ENCODE peak calls at places on chromosomes 2 and 18, in nine cellular contexts. One of them, this sample, is unnamed.

GRCh38 chr2:232444409-232445148 is 11.4 kb upstream of the ALPI start:
- DNase-seq in pancreas: peak; percentile 73
- DNase-seq in mammary epithelial cell: peak; percentile 54
- DNase-seq in SK-MEL-5: peak; percentile 83
- DNase-seq in BJ: no peak
- DNase-seq in T-helper 2 cell: peak; percentile 59
- DNase-seq in skeletal muscle cell: peak; percentile 6
- DNase-seq in stimulated activated CD8-positive, alpha-beta memory T cell treated with anti-CD3 and anti-CD28 coated beads, Interleukin-7, amount 100 ng/mL, for 1 hour: peak; percentile 31
- DNase-seq in T-helper 9 cell: peak; percentile 52
- DNase-seq in this sample: no peak

GRCh38 chr2:157439792-157440186 is 4.1 kb downstream of the CYTIP start:
- DNase-seq in stimulated activated CD8-positive, alpha-beta memory T cell treated with anti-CD3 and anti-CD28 coated beads, Interleukin-7, amount 100 ng/mL, for 1 hour: no peak
- DNase-seq in SK-MEL-5: no peak
- DNase-seq in BJ: no peak
- DNase-seq in mammary epithelial cell: no peak
- DNase-seq in T-helper 9 cell: no peak
- DNase-seq in pancreas: no peak
- DNase-seq in skeletal muscle cell: no peak
- DNase-seq in T-helper 2 cell: peak; percentile 40
- DNase-seq in this sample: peak; percentile 49

GRCh38 chr2:10521356-10521755 is 73.2 kb upstream of the ODC1 start:
- DNase-seq in stimulated activated CD8-positive, alpha-beta memory T cell treated with anti-CD3 and anti-CD28 coated beads, Interleukin-7, amount 100 ng/mL, for 1 hour: no peak
- DNase-seq in T-helper 2 cell: no peak
- DNase-seq in BJ: no peak
- DNase-seq in SK-MEL-5: no peak
- DNase-seq in T-helper 9 cell: no peak
- DNase-seq in skeletal muscle cell: no peak
- DNase-seq in pancreas: no peak
- DNase-seq in mammary epithelial cell: no peak
- DNase-seq in this sample: no peak

GRCh38 chr2:217788669-217789002 is 214.2 kb downstream of the TNS1 start:
- DNase-seq in SK-MEL-5: no peak
- DNase-seq in skeletal muscle cell: no peak
- DNase-seq in BJ: no peak
- DNase-seq in T-helper 9 cell: no peak
- DNase-seq in mammary epithelial cell: no peak
- DNase-seq in pancreas: no peak
- DNase-seq in stimulated activated CD8-positive, alpha-beta memory T cell treated with anti-CD3 and anti-CD28 coated beads, Interleukin-7, amount 100 ng/mL, for 1 hour: no peak
- DNase-seq in T-helper 2 cell: no peak
- DNase-seq in this sample: no peak

GRCh38 chr2:25982273-25982967 is at the start of gene KIF3C:
- DNase-seq in T-helper 2 cell: peak; percentile 61
- DNase-seq in pancreas: peak; percentile 78
- DNase-seq in mammary epithelial cell: peak; percentile 70
- DNase-seq in stimulated activated CD8-positive, alpha-beta memory T cell treated with anti-CD3 and anti-CD28 coated beads, Interleukin-7, amount 100 ng/mL, for 1 hour: peak; percentile 46
- DNase-seq in skeletal muscle cell: peak; percentile 20
- DNase-seq in BJ: no peak
- DNase-seq in SK-MEL-5: peak; percentile 65
- DNase-seq in T-helper 9 cell: peak; percentile 68
- DNase-seq in this sample: peak; percentile 67

GRCh38 chr18:57353940-57354461 is 1.6 kb downstream of the ST8SIA3 start:
- DNase-seq in SK-MEL-5: peak; percentile 32
- DNase-seq in BJ: no peak
- DNase-seq in T-helper 2 cell: no peak
- DNase-seq in pancreas: peak; percentile 83
- DNase-seq in skeletal muscle cell: no peak
- DNase-seq in T-helper 9 cell: no peak
- DNase-seq in mammary epithelial cell: peak; percentile 13
- DNase-seq in stimulated activated CD8-positive, alpha-beta memory T cell treated with anti-CD3 and anti-CD28 coated beads, Interleukin-7, amount 100 ng/mL, for 1 hour: no peak
- DNase-seq in this sample: no peak

GRCh38 chr2:200756618-200757321 is 54.9 kb upstream of the BZW1 start:
- DNase-seq in SK-MEL-5: peak; percentile 28
- DNase-seq in T-helper 9 cell: no peak
- DNase-seq in mammary epithelial cell: peak; percentile 93
- DNase-seq in stimulated activated CD8-positive, alpha-beta memory T cell treated with anti-CD3 and anti-CD28 coated beads, Interleukin-7, amount 100 ng/mL, for 1 hour: no peak
- DNase-seq in pancreas: no peak
- DNase-seq in T-helper 2 cell: no peak
- DNase-seq in BJ: peak; percentile 63
- DNase-seq in skeletal muscle cell: peak; percentile 71
- DNase-seq in this sample: peak; percentile 57

GRCh38 chr2:72983500-72984039 is 66.3 kb downstream of the EMX1 start:
- DNase-seq in T-helper 9 cell: no peak
- DNase-seq in stimulated activated CD8-positive, alpha-beta memory T cell treated with anti-CD3 and anti-CD28 coated beads, Interleukin-7, amount 100 ng/mL, for 1 hour: no peak
- DNase-seq in T-helper 2 cell: no peak
- DNase-seq in SK-MEL-5: no peak
- DNase-seq in pancreas: no peak
- DNase-seq in mammary epithelial cell: no peak
- DNase-seq in BJ: no peak
- DNase-seq in skeletal muscle cell: no peak
- DNase-seq in this sample: peak; percentile 56

GRCh38 chr2:42927334-42928160 is 135.2 kb upstream of the HAAO start:
- DNase-seq in BJ: no peak
- DNase-seq in skeletal muscle cell: no peak
- DNase-seq in T-helper 9 cell: no peak
- DNase-seq in SK-MEL-5: no peak
- DNase-seq in pancreas: no peak
- DNase-seq in stimulated activated CD8-positive, alpha-beta memory T cell treated with anti-CD3 and anti-CD28 coated beads, Interleukin-7, amount 100 ng/mL, for 1 hour: no peak
- DNase-seq in mammary epithelial cell: no peak
- DNase-seq in T-helper 2 cell: no peak
- DNase-seq in this sample: peak; percentile 49

GRCh38 chr18:8705941-8706544 is 687 bp downstream of the MTCL1 start:
- DNase-seq in T-helper 2 cell: no peak
- DNase-seq in mammary epithelial cell: peak; percentile 14
- DNase-seq in stimulated activated CD8-positive, alpha-beta memory T cell treated with anti-CD3 and anti-CD28 coated beads, Interleukin-7, amount 100 ng/mL, for 1 hour: no peak
- DNase-seq in T-helper 9 cell: no peak
- DNase-seq in SK-MEL-5: no peak
- DNase-seq in skeletal muscle cell: no peak
- DNase-seq in BJ: no peak
- DNase-seq in pancreas: peak; percentile 79
- DNase-seq in this sample: peak; percentile 33

GRCh38 chr2:16240459-16240858 is 300.1 kb downstream of the MYCN start:
- DNase-seq in T-helper 2 cell: no peak
- DNase-seq in skeletal muscle cell: no peak
- DNase-seq in pancreas: no peak
- DNase-seq in SK-MEL-5: no peak
- DNase-seq in mammary epithelial cell: no peak
- DNase-seq in stimulated activated CD8-positive, alpha-beta memory T cell treated with anti-CD3 and anti-CD28 coated beads, Interleukin-7, amount 100 ng/mL, for 1 hour: no peak
- DNase-seq in BJ: no peak
- DNase-seq in T-helper 9 cell: no peak
- DNase-seq in this sample: no peak

GRCh38 chr2:11810237-11810977 is 64.0 kb downstream of the LPIN1 start:
- DNase-seq in mammary epithelial cell: no peak
- DNase-seq in SK-MEL-5: no peak
- DNase-seq in pancreas: no peak
- DNase-seq in stimulated activated CD8-positive, alpha-beta memory T cell treated with anti-CD3 and anti-CD28 coated beads, Interleukin-7, amount 100 ng/mL, for 1 hour: no peak
- DNase-seq in T-helper 2 cell: no peak
- DNase-seq in skeletal muscle cell: no peak
- DNase-seq in BJ: no peak
- DNase-seq in T-helper 9 cell: no peak
- DNase-seq in this sample: no peak

GRCh38 chr18:36450264-36450663 is 152.8 kb downstream of the FHOD3 start:
- DNase-seq in T-helper 2 cell: no peak
- DNase-seq in pancreas: no peak
- DNase-seq in SK-MEL-5: no peak
- DNase-seq in mammary epithelial cell: no peak
- DNase-seq in stimulated activated CD8-positive, alpha-beta memory T cell treated with anti-CD3 and anti-CD28 coated beads, Interleukin-7, amount 100 ng/mL, for 1 hour: no peak
- DNase-seq in T-helper 9 cell: no peak
- DNase-seq in skeletal muscle cell: no peak
- DNase-seq in BJ: no peak
- DNase-seq in this sample: no peak

GRCh38 chr2:156435725-156436476 is at the start of gene GPD2:
- DNase-seq in T-helper 2 cell: peak; percentile 31
- DNase-seq in mammary epithelial cell: peak; percentile 61
- DNase-seq in T-helper 9 cell: peak; percentile 54
- DNase-seq in SK-MEL-5: peak; percentile 81
- DNase-seq in skeletal muscle cell: peak; percentile 55
- DNase-seq in stimulated activated CD8-positive, alpha-beta memory T cell treated with anti-CD3 and anti-CD28 coated beads, Interleukin-7, amount 100 ng/mL, for 1 hour: peak; percentile 23
- DNase-seq in BJ: no peak
- DNase-seq in pancreas: peak; percentile 97
- DNase-seq in this sample: peak; percentile 93

GRCh38 chr2:217936952-217937351 is 65.8 kb downstream of the TNS1 start:
- DNase-seq in skeletal muscle cell: no peak
- DNase-seq in pancreas: no peak
- DNase-seq in T-helper 2 cell: no peak
- DNase-seq in stimulated activated CD8-positive, alpha-beta memory T cell treated with anti-CD3 and anti-CD28 coated beads, Interleukin-7, amount 100 ng/mL, for 1 hour: no peak
- DNase-seq in BJ: no peak
- DNase-seq in mammary epithelial cell: no peak
- DNase-seq in SK-MEL-5: no peak
- DNase-seq in T-helper 9 cell: no peak
- DNase-seq in this sample: no peak

GRCh38 chr2:240818543-240819403 is 1.2 kb downstream of the KIF1A start:
- DNase-seq in T-helper 9 cell: no peak
- DNase-seq in BJ: no peak
- DNase-seq in stimulated activated CD8-positive, alpha-beta memory T cell treated with anti-CD3 and anti-CD28 coated beads, Interleukin-7, amount 100 ng/mL, for 1 hour: no peak
- DNase-seq in SK-MEL-5: no peak
- DNase-seq in mammary epithelial cell: no peak
- DNase-seq in skeletal muscle cell: no peak
- DNase-seq in pancreas: peak; percentile 74
- DNase-seq in T-helper 2 cell: no peak
- DNase-seq in this sample: no peak

GRCh38 chr2:167510071-167510759 is 621.9 kb downstream of the XIRP2 start:
- DNase-seq in mammary epithelial cell: no peak
- DNase-seq in pancreas: no peak
- DNase-seq in skeletal muscle cell: no peak
- DNase-seq in BJ: no peak
- DNase-seq in T-helper 9 cell: no peak
- DNase-seq in stimulated activated CD8-positive, alpha-beta memory T cell treated with anti-CD3 and anti-CD28 coated beads, Interleukin-7, amount 100 ng/mL, for 1 hour: no peak
- DNase-seq in SK-MEL-5: no peak
- DNase-seq in T-helper 2 cell: no peak
- DNase-seq in this sample: no peak

GRCh38 chr2:239092571-239093294 is 244.8 kb downstream of the TWIST2 start:
- DNase-seq in T-helper 9 cell: no peak
- DNase-seq in T-helper 2 cell: no peak
- DNase-seq in BJ: no peak
- DNase-seq in skeletal muscle cell: no peak
- DNase-seq in SK-MEL-5: no peak
- DNase-seq in pancreas: no peak
- DNase-seq in stimulated activated CD8-positive, alpha-beta memory T cell treated with anti-CD3 and anti-CD28 coated beads, Interleukin-7, amount 100 ng/mL, for 1 hour: no peak
- DNase-seq in mammary epithelial cell: no peak
- DNase-seq in this sample: no peak

GRCh38 chr2:218327451-218327850 is 29.2 kb upstream of the CATIP start:
- DNase-seq in BJ: no peak
- DNase-seq in T-helper 9 cell: no peak
- DNase-seq in mammary epithelial cell: no peak
- DNase-seq in skeletal muscle cell: no peak
- DNase-seq in stimulated activated CD8-positive, alpha-beta memory T cell treated with anti-CD3 and anti-CD28 coated beads, Interleukin-7, amount 100 ng/mL, for 1 hour: no peak
- DNase-seq in T-helper 2 cell: no peak
- DNase-seq in SK-MEL-5: no peak
- DNase-seq in pancreas: no peak
- DNase-seq in this sample: no peak

GRCh38 chr2:201887851-201888451 is 81.6 kb downstream of the CDK15 start:
- DNase-seq in skeletal muscle cell: no peak
- DNase-seq in SK-MEL-5: no peak
- DNase-seq in T-helper 2 cell: no peak
- DNase-seq in stimulated activated CD8-positive, alpha-beta memory T cell treated with anti-CD3 and anti-CD28 coated beads, Interleukin-7, amount 100 ng/mL, for 1 hour: no peak
- DNase-seq in pancreas: no peak
- DNase-seq in T-helper 9 cell: no peak
- DNase-seq in mammary epithelial cell: no peak
- DNase-seq in BJ: no peak
- DNase-seq in this sample: no peak

GRCh38 chr2:31296641-31297287 is 62.8 kb downstream of the EHD3 start:
- DNase-seq in T-helper 9 cell: no peak
- DNase-seq in T-helper 2 cell: no peak
- DNase-seq in mammary epithelial cell: no peak
- DNase-seq in SK-MEL-5: no peak
- DNase-seq in pancreas: no peak
- DNase-seq in BJ: no peak
- DNase-seq in skeletal muscle cell: no peak
- DNase-seq in stimulated activated CD8-positive, alpha-beta memory T cell treated with anti-CD3 and anti-CD28 coated beads, Interleukin-7, amount 100 ng/mL, for 1 hour: no peak
- DNase-seq in this sample: no peak

GRCh38 chr18:9951022-9951859 is 37.4 kb downstream of the VAPA start:
- DNase-seq in BJ: no peak
- DNase-seq in T-helper 2 cell: no peak
- DNase-seq in pancreas: no peak
- DNase-seq in skeletal muscle cell: peak; percentile 43
- DNase-seq in SK-MEL-5: peak; percentile 81
- DNase-seq in T-helper 9 cell: no peak
- DNase-seq in mammary epithelial cell: peak; percentile 46
- DNase-seq in stimulated activated CD8-positive, alpha-beta memory T cell treated with anti-CD3 and anti-CD28 coated beads, Interleukin-7, amount 100 ng/mL, for 1 hour: no peak
- DNase-seq in this sample: no peak

GRCh38 chr18:23545247-23545789 is 41.0 kb downstream of the NPC1 start:
- DNase-seq in pancreas: no peak
- DNase-seq in T-helper 2 cell: no peak
- DNase-seq in BJ: no peak
- DNase-seq in skeletal muscle cell: no peak
- DNase-seq in stimulated activated CD8-positive, alpha-beta memory T cell treated with anti-CD3 and anti-CD28 coated beads, Interleukin-7, amount 100 ng/mL, for 1 hour: no peak
- DNase-seq in T-helper 9 cell: no peak
- DNase-seq in SK-MEL-5: no peak
- DNase-seq in mammary epithelial cell: no peak
- DNase-seq in this sample: no peak

GRCh38 chr2:127576433-127577207 is 41.1 kb downstream of the MYO7B start:
- DNase-seq in BJ: peak; percentile 56
- DNase-seq in stimulated activated CD8-positive, alpha-beta memory T cell treated with anti-CD3 and anti-CD28 coated beads, Interleukin-7, amount 100 ng/mL, for 1 hour: no peak
- DNase-seq in mammary epithelial cell: peak; percentile 52
- DNase-seq in T-helper 9 cell: no peak
- DNase-seq in pancreas: peak; percentile 54
- DNase-seq in T-helper 2 cell: no peak
- DNase-seq in skeletal muscle cell: peak; percentile 55
- DNase-seq in SK-MEL-5: no peak
- DNase-seq in this sample: no peak

GRCh38 chr2:85353876-85354285 is 447 bp downstream of the RETSAT start:
- DNase-seq in SK-MEL-5: peak; percentile 21
- DNase-seq in mammary epithelial cell: peak; percentile 28
- DNase-seq in BJ: no peak
- DNase-seq in pancreas: no peak
- DNase-seq in T-helper 2 cell: no peak
- DNase-seq in stimulated activated CD8-positive, alpha-beta memory T cell treated with anti-CD3 and anti-CD28 coated beads, Interleukin-7, amount 100 ng/mL, for 1 hour: no peak
- DNase-seq in skeletal muscle cell: no peak
- DNase-seq in T-helper 9 cell: peak; percentile 5
- DNase-seq in this sample: peak; percentile 85

GRCh38 chr18:36572135-36572856 is 256.5 kb downstream of the TPGS2 start:
- DNase-seq in stimulated activated CD8-positive, alpha-beta memory T cell treated with anti-CD3 and anti-CD28 coated beads, Interleukin-7, amount 100 ng/mL, for 1 hour: no peak
- DNase-seq in T-helper 2 cell: no peak
- DNase-seq in SK-MEL-5: peak; percentile 64
- DNase-seq in mammary epithelial cell: no peak
- DNase-seq in BJ: no peak
- DNase-seq in pancreas: no peak
- DNase-seq in skeletal muscle cell: peak; percentile 29
- DNase-seq in T-helper 9 cell: no peak
- DNase-seq in this sample: no peak

GRCh38 chr2:108619916-108620620 is 85.8 kb downstream of the LIMS1 start:
- DNase-seq in T-helper 9 cell: no peak
- DNase-seq in skeletal muscle cell: no peak
- DNase-seq in stimulated activated CD8-positive, alpha-beta memory T cell treated with anti-CD3 and anti-CD28 coated beads, Interleukin-7, amount 100 ng/mL, for 1 hour: no peak
- DNase-seq in BJ: no peak
- DNase-seq in SK-MEL-5: no peak
- DNase-seq in mammary epithelial cell: no peak
- DNase-seq in pancreas: no peak
- DNase-seq in T-helper 2 cell: no peak
- DNase-seq in this sample: no peak

GRCh38 chr18:13126966-13127598 is 91.5 kb upstream of the LDLRAD4 start:
- DNase-seq in T-helper 9 cell: no peak
- DNase-seq in SK-MEL-5: no peak
- DNase-seq in skeletal muscle cell: no peak
- DNase-seq in BJ: no peak
- DNase-seq in T-helper 2 cell: no peak
- DNase-seq in stimulated activated CD8-positive, alpha-beta memory T cell treated with anti-CD3 and anti-CD28 coated beads, Interleukin-7, amount 100 ng/mL, for 1 hour: no peak
- DNase-seq in pancreas: peak; percentile 44
- DNase-seq in mammary epithelial cell: no peak
- DNase-seq in this sample: no peak

GRCh38 chr18:29378739-29379138 is 1201.8 kb upstream of the CDH2 start:
- DNase-seq in BJ: no peak
- DNase-seq in pancreas: no peak
- DNase-seq in T-helper 9 cell: no peak
- DNase-seq in SK-MEL-5: no peak
- DNase-seq in skeletal muscle cell: no peak
- DNase-seq in stimulated activated CD8-positive, alpha-beta memory T cell treated with anti-CD3 and anti-CD28 coated beads, Interleukin-7, amount 100 ng/mL, for 1 hour: no peak
- DNase-seq in T-helper 2 cell: no peak
- DNase-seq in mammary epithelial cell: peak; percentile 11
- DNase-seq in this sample: no peak

GRCh38 chr18:69239849-69240248 is 160.8 kb upstream of the DOK6 start:
- DNase-seq in stimulated activated CD8-positive, alpha-beta memory T cell treated with anti-CD3 and anti-CD28 coated beads, Interleukin-7, amount 100 ng/mL, for 1 hour: no peak
- DNase-seq in mammary epithelial cell: no peak
- DNase-seq in T-helper 9 cell: no peak
- DNase-seq in T-helper 2 cell: no peak
- DNase-seq in skeletal muscle cell: no peak
- DNase-seq in SK-MEL-5: no peak
- DNase-seq in pancreas: no peak
- DNase-seq in BJ: no peak
- DNase-seq in this sample: no peak

GRCh38 chr18:31942301-31942998 is 478 bp downstream of the TRAPPC8 start:
- DNase-seq in T-helper 9 cell: no peak
- DNase-seq in pancreas: peak; percentile 75
- DNase-seq in BJ: no peak
- DNase-seq in mammary epithelial cell: peak; percentile 67
- DNase-seq in skeletal muscle cell: no peak
- DNase-seq in stimulated activated CD8-positive, alpha-beta memory T cell treated with anti-CD3 and anti-CD28 coated beads, Interleukin-7, amount 100 ng/mL, for 1 hour: peak; percentile 0
- DNase-seq in SK-MEL-5: peak; percentile 25
- DNase-seq in T-helper 2 cell: peak; percentile 19
- DNase-seq in this sample: peak; percentile 68

This sample was measured in left colon.